ENCODE peak calls at places on chromosomes 1 and 21, in four cellular contexts. A, H, Q and P are unnamed samples.
A peak's percentile ranks its signal among the peaks of the same experiment; 100 is the strongest.

GRCh38 chr21:32137266-32137665 is 141.6 kb downstream of the MIS18A start:
- DNase-seq in H (no peak), A (no peak), Q (no peak), P (no peak)

GRCh38 chr1:59767119-59767518 is 47.6 kb upstream of the HOOK1 start:
- DNase-seq in Q (no peak), A (no peak), H (no peak), P (no peak)

GRCh38 chr1:90964444-90965035 is 57.3 kb downstream of the ZNF644 start:
- DNase-seq in Q (no peak), H (no peak), A (no peak), P (peak; percentile 30)

GRCh38 chr1:225697437-225697836 is 44.5 kb upstream of the ENAH start:
- DNase-seq in Q (no peak), H (no peak), A (no peak), P (no peak)

GRCh38 chr1:173193639-173194038 is 13.5 kb downstream of the TNFSF4 start:
- DNase-seq in Q (no peak), A (no peak), H (peak; percentile 68), P (no peak)

GRCh38 chr21:45405819-45406762 is 1.1 kb downstream of the COL18A1 start:
- DNase-seq in Q (no peak), H (peak; percentile 68), A (peak; percentile 83), P (no peak)

GRCh38 chr1:213327318-213327667 is 276.3 kb downstream of the RPS6KC1 start:
- DNase-seq in A (no peak), Q (no peak), H (peak; percentile 63), P (no peak)

GRCh38 chr1:30911061-30911954 is 2.8 kb upstream of the SDC3 start:
- DNase-seq in A (peak; percentile 95), H (peak; percentile 59), Q (peak; percentile 92), P (peak; percentile 58)

GRCh38 chr21:25939396-25939761 is 204.6 kb downstream of the GABPA start:
- DNase-seq in Q (no peak), H (no peak), A (no peak), P (no peak)

GRCh38 chr1:62906428-62906886 is 122.5 kb downstream of the ATG4C start:
- DNase-seq in H (peak; percentile 1), A (no peak), Q (no peak), P (peak; percentile 8)